ENCODE peak calls at places on chromosomes 11 and 22, in ten cellular contexts. One of them, this sample, is unnamed.

GRCh38 chr22:27420817-27421361 is 380.7 kb downstream of the MN1 start:
- DNase-seq in GM06990: no peak
- DNase-seq in GDM1: no peak
- DNase-seq in stimulated activated CD4-positive, alpha-beta T cell treated with anti-CD3 and anti-CD28 coated beads, Interleukin-2, amount 100 ng/mL, for 48 hours: no peak
- DNase-seq in AG04450: peak
- DNase-seq in stimulated activated CD8-positive, alpha-beta memory T cell treated with anti-CD3 and anti-CD28 coated beads, Interleukin-15, amount 100 ng/mL, for 48 hours: no peak
- DNase-seq in LoVo: peak
- DNase-seq in activated T-cell treated with anti-CD3 and anti-CD28 coated beads, Interleukin-2, amount 50 U/mL, for 24 hours: no peak
- DNase-seq in T-helper 1 cell: no peak
- DNase-seq in stimulated activated naive CD8-positive, alpha-beta T cell treated with anti-CD3 and anti-CD28 coated beads, Interleukin-15, Interleukin-2, amounts not matched to agents 100 U/mL and 50 U/mL, for 24 hours: no peak
- DNase-seq in this sample: no peak

GRCh38 chr22:17118342-17118741 is 2.8 kb downstream of the TMEM121B start:
- DNase-seq in GM06990: no peak
- DNase-seq in GDM1: no peak
- DNase-seq in stimulated activated CD4-positive, alpha-beta T cell treated with anti-CD3 and anti-CD28 coated beads, Interleukin-2, amount 100 ng/mL, for 48 hours: no peak
- DNase-seq in AG04450: no peak
- DNase-seq in stimulated activated CD8-positive, alpha-beta memory T cell treated with anti-CD3 and anti-CD28 coated beads, Interleukin-15, amount 100 ng/mL, for 48 hours: no peak
- DNase-seq in LoVo: no peak
- DNase-seq in activated T-cell treated with anti-CD3 and anti-CD28 coated beads, Interleukin-2, amount 50 U/mL, for 24 hours: no peak
- DNase-seq in T-helper 1 cell: no peak
- DNase-seq in stimulated activated naive CD8-positive, alpha-beta T cell treated with anti-CD3 and anti-CD28 coated beads, Interleukin-15, Interleukin-2, amounts not matched to agents 100 U/mL and 50 U/mL, for 24 hours: no peak
- DNase-seq in this sample: no peak

GRCh38 chr22:47401976-47402770 is 639.7 kb downstream of the TBC1D22A start:
- DNase-seq in GM06990: no peak
- DNase-seq in GDM1: no peak
- DNase-seq in stimulated activated CD4-positive, alpha-beta T cell treated with anti-CD3 and anti-CD28 coated beads, Interleukin-2, amount 100 ng/mL, for 48 hours: no peak
- DNase-seq in AG04450: no peak
- DNase-seq in stimulated activated CD8-positive, alpha-beta memory T cell treated with anti-CD3 and anti-CD28 coated beads, Interleukin-15, amount 100 ng/mL, for 48 hours: no peak
- DNase-seq in LoVo: no peak
- DNase-seq in activated T-cell treated with anti-CD3 and anti-CD28 coated beads, Interleukin-2, amount 50 U/mL, for 24 hours: no peak
- DNase-seq in T-helper 1 cell: no peak
- DNase-seq in stimulated activated naive CD8-positive, alpha-beta T cell treated with anti-CD3 and anti-CD28 coated beads, Interleukin-15, Interleukin-2, amounts not matched to agents 100 U/mL and 50 U/mL, for 24 hours: no peak
- DNase-seq in this sample: no peak

GRCh38 chr11:12291313-12291712 is 86.1 kb upstream of the PARVA start:
- DNase-seq in GM06990: no peak
- DNase-seq in GDM1: no peak
- DNase-seq in stimulated activated CD4-positive, alpha-beta T cell treated with anti-CD3 and anti-CD28 coated beads, Interleukin-2, amount 100 ng/mL, for 48 hours: no peak
- DNase-seq in AG04450: no peak
- DNase-seq in stimulated activated CD8-positive, alpha-beta memory T cell treated with anti-CD3 and anti-CD28 coated beads, Interleukin-15, amount 100 ng/mL, for 48 hours: no peak
- DNase-seq in LoVo: no peak
- DNase-seq in activated T-cell treated with anti-CD3 and anti-CD28 coated beads, Interleukin-2, amount 50 U/mL, for 24 hours: no peak
- DNase-seq in T-helper 1 cell: no peak
- DNase-seq in stimulated activated naive CD8-positive, alpha-beta T cell treated with anti-CD3 and anti-CD28 coated beads, Interleukin-15, Interleukin-2, amounts not matched to agents 100 U/mL and 50 U/mL, for 24 hours: no peak
- DNase-seq in this sample: no peak

GRCh38 chr22:45942344-45942743 is 34.6 kb downstream of the WNT7B start:
- DNase-seq in GM06990: no peak
- DNase-seq in GDM1: no peak
- DNase-seq in stimulated activated CD4-positive, alpha-beta T cell treated with anti-CD3 and anti-CD28 coated beads, Interleukin-2, amount 100 ng/mL, for 48 hours: no peak
- DNase-seq in AG04450: no peak
- DNase-seq in stimulated activated CD8-positive, alpha-beta memory T cell treated with anti-CD3 and anti-CD28 coated beads, Interleukin-15, amount 100 ng/mL, for 48 hours: no peak
- DNase-seq in LoVo: no peak
- DNase-seq in activated T-cell treated with anti-CD3 and anti-CD28 coated beads, Interleukin-2, amount 50 U/mL, for 24 hours: no peak
- DNase-seq in T-helper 1 cell: no peak
- DNase-seq in stimulated activated naive CD8-positive, alpha-beta T cell treated with anti-CD3 and anti-CD28 coated beads, Interleukin-15, Interleukin-2, amounts not matched to agents 100 U/mL and 50 U/mL, for 24 hours: no peak
- DNase-seq in this sample: no peak

GRCh38 chr11:57397394-57397990 is 7.0 kb upstream of the PRG2 start:
- DNase-seq in GM06990: no peak
- DNase-seq in GDM1: no peak
- DNase-seq in stimulated activated CD4-positive, alpha-beta T cell treated with anti-CD3 and anti-CD28 coated beads, Interleukin-2, amount 100 ng/mL, for 48 hours: no peak
- DNase-seq in AG04450: no peak
- DNase-seq in stimulated activated CD8-positive, alpha-beta memory T cell treated with anti-CD3 and anti-CD28 coated beads, Interleukin-15, amount 100 ng/mL, for 48 hours: no peak
- DNase-seq in LoVo: no peak
- DNase-seq in activated T-cell treated with anti-CD3 and anti-CD28 coated beads, Interleukin-2, amount 50 U/mL, for 24 hours: no peak
- DNase-seq in T-helper 1 cell: no peak
- DNase-seq in stimulated activated naive CD8-positive, alpha-beta T cell treated with anti-CD3 and anti-CD28 coated beads, Interleukin-15, Interleukin-2, amounts not matched to agents 100 U/mL and 50 U/mL, for 24 hours: no peak
- DNase-seq in this sample: no peak

GRCh38 chr11:47724041-47724729 is 9.0 kb upstream of the AGBL2 start:
- DNase-seq in GM06990: no peak
- DNase-seq in GDM1: no peak
- DNase-seq in stimulated activated CD4-positive, alpha-beta T cell treated with anti-CD3 and anti-CD28 coated beads, Interleukin-2, amount 100 ng/mL, for 48 hours: no peak
- DNase-seq in AG04450: peak
- DNase-seq in stimulated activated CD8-positive, alpha-beta memory T cell treated with anti-CD3 and anti-CD28 coated beads, Interleukin-15, amount 100 ng/mL, for 48 hours: no peak
- DNase-seq in LoVo: no peak
- DNase-seq in activated T-cell treated with anti-CD3 and anti-CD28 coated beads, Interleukin-2, amount 50 U/mL, for 24 hours: no peak
- DNase-seq in T-helper 1 cell: no peak
- DNase-seq in stimulated activated naive CD8-positive, alpha-beta T cell treated with anti-CD3 and anti-CD28 coated beads, Interleukin-15, Interleukin-2, amounts not matched to agents 100 U/mL and 50 U/mL, for 24 hours: no peak
- DNase-seq in this sample: no peak

GRCh38 chr11:122235615-122236014 is 119.6 kb upstream of the BLID start:
- DNase-seq in GM06990: no peak
- DNase-seq in GDM1: no peak
- DNase-seq in stimulated activated CD4-positive, alpha-beta T cell treated with anti-CD3 and anti-CD28 coated beads, Interleukin-2, amount 100 ng/mL, for 48 hours: no peak
- DNase-seq in AG04450: peak
- DNase-seq in stimulated activated CD8-positive, alpha-beta memory T cell treated with anti-CD3 and anti-CD28 coated beads, Interleukin-15, amount 100 ng/mL, for 48 hours: no peak
- DNase-seq in LoVo: no peak
- DNase-seq in activated T-cell treated with anti-CD3 and anti-CD28 coated beads, Interleukin-2, amount 50 U/mL, for 24 hours: no peak
- DNase-seq in T-helper 1 cell: no peak
- DNase-seq in stimulated activated naive CD8-positive, alpha-beta T cell treated with anti-CD3 and anti-CD28 coated beads, Interleukin-15, Interleukin-2, amounts not matched to agents 100 U/mL and 50 U/mL, for 24 hours: no peak
- DNase-seq in this sample: no peak

GRCh38 chr22:47167056-47167455 is 404.6 kb downstream of the TBC1D22A start:
- DNase-seq in GM06990: no peak
- DNase-seq in GDM1: no peak
- DNase-seq in stimulated activated CD4-positive, alpha-beta T cell treated with anti-CD3 and anti-CD28 coated beads, Interleukin-2, amount 100 ng/mL, for 48 hours: no peak
- DNase-seq in AG04450: no peak
- DNase-seq in stimulated activated CD8-positive, alpha-beta memory T cell treated with anti-CD3 and anti-CD28 coated beads, Interleukin-15, amount 100 ng/mL, for 48 hours: no peak
- DNase-seq in LoVo: no peak
- DNase-seq in activated T-cell treated with anti-CD3 and anti-CD28 coated beads, Interleukin-2, amount 50 U/mL, for 24 hours: no peak
- DNase-seq in T-helper 1 cell: no peak
- DNase-seq in stimulated activated naive CD8-positive, alpha-beta T cell treated with anti-CD3 and anti-CD28 coated beads, Interleukin-15, Interleukin-2, amounts not matched to agents 100 U/mL and 50 U/mL, for 24 hours: no peak
- DNase-seq in this sample: no peak

GRCh38 chr11:4123218-4123617 is 28.6 kb downstream of the RRM1 start:
- DNase-seq in GM06990: no peak
- DNase-seq in GDM1: no peak
- DNase-seq in stimulated activated CD4-positive, alpha-beta T cell treated with anti-CD3 and anti-CD28 coated beads, Interleukin-2, amount 100 ng/mL, for 48 hours: no peak
- DNase-seq in AG04450: no peak
- DNase-seq in stimulated activated CD8-positive, alpha-beta memory T cell treated with anti-CD3 and anti-CD28 coated beads, Interleukin-15, amount 100 ng/mL, for 48 hours: no peak
- DNase-seq in LoVo: no peak
- DNase-seq in activated T-cell treated with anti-CD3 and anti-CD28 coated beads, Interleukin-2, amount 50 U/mL, for 24 hours: no peak
- DNase-seq in T-helper 1 cell: no peak
- DNase-seq in stimulated activated naive CD8-positive, alpha-beta T cell treated with anti-CD3 and anti-CD28 coated beads, Interleukin-15, Interleukin-2, amounts not matched to agents 100 U/mL and 50 U/mL, for 24 hours: no peak
- DNase-seq in this sample: no peak

GRCh38 chr11:40306938-40307548 is 1152.4 kb downstream of the LRRC4C start:
- DNase-seq in GM06990: no peak
- DNase-seq in GDM1: no peak
- DNase-seq in stimulated activated CD4-positive, alpha-beta T cell treated with anti-CD3 and anti-CD28 coated beads, Interleukin-2, amount 100 ng/mL, for 48 hours: no peak
- DNase-seq in AG04450: no peak
- DNase-seq in stimulated activated CD8-positive, alpha-beta memory T cell treated with anti-CD3 and anti-CD28 coated beads, Interleukin-15, amount 100 ng/mL, for 48 hours: no peak
- DNase-seq in LoVo: peak
- DNase-seq in activated T-cell treated with anti-CD3 and anti-CD28 coated beads, Interleukin-2, amount 50 U/mL, for 24 hours: no peak
- DNase-seq in T-helper 1 cell: no peak
- DNase-seq in stimulated activated naive CD8-positive, alpha-beta T cell treated with anti-CD3 and anti-CD28 coated beads, Interleukin-15, Interleukin-2, amounts not matched to agents 100 U/mL and 50 U/mL, for 24 hours: no peak
- DNase-seq in this sample: peak

GRCh38 chr11:15038963-15039362 is 34.4 kb upstream of the CALCB start:
- DNase-seq in GM06990: no peak
- DNase-seq in GDM1: no peak
- DNase-seq in stimulated activated CD4-positive, alpha-beta T cell treated with anti-CD3 and anti-CD28 coated beads, Interleukin-2, amount 100 ng/mL, for 48 hours: no peak
- DNase-seq in AG04450: no peak
- DNase-seq in stimulated activated CD8-positive, alpha-beta memory T cell treated with anti-CD3 and anti-CD28 coated beads, Interleukin-15, amount 100 ng/mL, for 48 hours: no peak
- DNase-seq in LoVo: peak
- DNase-seq in activated T-cell treated with anti-CD3 and anti-CD28 coated beads, Interleukin-2, amount 50 U/mL, for 24 hours: no peak
- DNase-seq in T-helper 1 cell: no peak
- DNase-seq in stimulated activated naive CD8-positive, alpha-beta T cell treated with anti-CD3 and anti-CD28 coated beads, Interleukin-15, Interleukin-2, amounts not matched to agents 100 U/mL and 50 U/mL, for 24 hours: no peak
- DNase-seq in this sample: no peak

GRCh38 chr22:46346680-46347405 is 11.3 kb downstream of the TRMU start:
- DNase-seq in GM06990: no peak
- DNase-seq in GDM1: no peak
- DNase-seq in stimulated activated CD4-positive, alpha-beta T cell treated with anti-CD3 and anti-CD28 coated beads, Interleukin-2, amount 100 ng/mL, for 48 hours: no peak
- DNase-seq in AG04450: no peak
- DNase-seq in stimulated activated CD8-positive, alpha-beta memory T cell treated with anti-CD3 and anti-CD28 coated beads, Interleukin-15, amount 100 ng/mL, for 48 hours: no peak
- DNase-seq in LoVo: no peak
- DNase-seq in activated T-cell treated with anti-CD3 and anti-CD28 coated beads, Interleukin-2, amount 50 U/mL, for 24 hours: no peak
- DNase-seq in T-helper 1 cell: no peak
- DNase-seq in stimulated activated naive CD8-positive, alpha-beta T cell treated with anti-CD3 and anti-CD28 coated beads, Interleukin-15, Interleukin-2, amounts not matched to agents 100 U/mL and 50 U/mL, for 24 hours: no peak
- DNase-seq in this sample: no peak

GRCh38 chr11:35185696-35186095 is 46.7 kb downstream of the CD44 start:
- DNase-seq in GM06990: no peak
- DNase-seq in GDM1: no peak
- DNase-seq in stimulated activated CD4-positive, alpha-beta T cell treated with anti-CD3 and anti-CD28 coated beads, Interleukin-2, amount 100 ng/mL, for 48 hours: no peak
- DNase-seq in AG04450: no peak
- DNase-seq in stimulated activated CD8-positive, alpha-beta memory T cell treated with anti-CD3 and anti-CD28 coated beads, Interleukin-15, amount 100 ng/mL, for 48 hours: no peak
- DNase-seq in LoVo: no peak
- DNase-seq in activated T-cell treated with anti-CD3 and anti-CD28 coated beads, Interleukin-2, amount 50 U/mL, for 24 hours: no peak
- DNase-seq in T-helper 1 cell: no peak
- DNase-seq in stimulated activated naive CD8-positive, alpha-beta T cell treated with anti-CD3 and anti-CD28 coated beads, Interleukin-15, Interleukin-2, amounts not matched to agents 100 U/mL and 50 U/mL, for 24 hours: no peak
- DNase-seq in this sample: peak

GRCh38 chr11:64810891-64811272 is 531 bp upstream of the MEN1 start:
- DNase-seq in GM06990: no peak
- DNase-seq in GDM1: no peak
- DNase-seq in stimulated activated CD4-positive, alpha-beta T cell treated with anti-CD3 and anti-CD28 coated beads, Interleukin-2, amount 100 ng/mL, for 48 hours: peak
- DNase-seq in AG04450: no peak
- DNase-seq in stimulated activated CD8-positive, alpha-beta memory T cell treated with anti-CD3 and anti-CD28 coated beads, Interleukin-15, amount 100 ng/mL, for 48 hours: no peak
- DNase-seq in LoVo: no peak
- DNase-seq in activated T-cell treated with anti-CD3 and anti-CD28 coated beads, Interleukin-2, amount 50 U/mL, for 24 hours: no peak
- DNase-seq in T-helper 1 cell: peak
- DNase-seq in stimulated activated naive CD8-positive, alpha-beta T cell treated with anti-CD3 and anti-CD28 coated beads, Interleukin-15, Interleukin-2, amounts not matched to agents 100 U/mL and 50 U/mL, for 24 hours: no peak
- DNase-seq in this sample: no peak

GRCh38 chr22:45188779-45189178 is 25.1 kb downstream of the NUP50 start:
- DNase-seq in GM06990: no peak
- DNase-seq in GDM1: no peak
- DNase-seq in stimulated activated CD4-positive, alpha-beta T cell treated with anti-CD3 and anti-CD28 coated beads, Interleukin-2, amount 100 ng/mL, for 48 hours: no peak
- DNase-seq in AG04450: no peak
- DNase-seq in stimulated activated CD8-positive, alpha-beta memory T cell treated with anti-CD3 and anti-CD28 coated beads, Interleukin-15, amount 100 ng/mL, for 48 hours: no peak
- DNase-seq in LoVo: no peak
- DNase-seq in activated T-cell treated with anti-CD3 and anti-CD28 coated beads, Interleukin-2, amount 50 U/mL, for 24 hours: no peak
- DNase-seq in T-helper 1 cell: no peak
- DNase-seq in stimulated activated naive CD8-positive, alpha-beta T cell treated with anti-CD3 and anti-CD28 coated beads, Interleukin-15, Interleukin-2, amounts not matched to agents 100 U/mL and 50 U/mL, for 24 hours: no peak
- DNase-seq in this sample: no peak

GRCh38 chr11:68010058-68011041 is at the start of gene ALDH3B1:
- DNase-seq in GM06990: no peak
- DNase-seq in GDM1: peak
- DNase-seq in stimulated activated CD4-positive, alpha-beta T cell treated with anti-CD3 and anti-CD28 coated beads, Interleukin-2, amount 100 ng/mL, for 48 hours: no peak
- DNase-seq in AG04450: no peak
- DNase-seq in stimulated activated CD8-positive, alpha-beta memory T cell treated with anti-CD3 and anti-CD28 coated beads, Interleukin-15, amount 100 ng/mL, for 48 hours: no peak
- DNase-seq in LoVo: peak
- DNase-seq in activated T-cell treated with anti-CD3 and anti-CD28 coated beads, Interleukin-2, amount 50 U/mL, for 24 hours: no peak
- DNase-seq in T-helper 1 cell: no peak
- DNase-seq in stimulated activated naive CD8-positive, alpha-beta T cell treated with anti-CD3 and anti-CD28 coated beads, Interleukin-15, Interleukin-2, amounts not matched to agents 100 U/mL and 50 U/mL, for 24 hours: no peak
- DNase-seq in this sample: no peak

GRCh38 chr22:20444325-20444724 is 6.7 kb upstream of the SCARF2 start:
- DNase-seq in GM06990: no peak
- DNase-seq in GDM1: no peak
- DNase-seq in stimulated activated CD4-positive, alpha-beta T cell treated with anti-CD3 and anti-CD28 coated beads, Interleukin-2, amount 100 ng/mL, for 48 hours: no peak
- DNase-seq in AG04450: no peak
- DNase-seq in stimulated activated CD8-positive, alpha-beta memory T cell treated with anti-CD3 and anti-CD28 coated beads, Interleukin-15, amount 100 ng/mL, for 48 hours: no peak
- DNase-seq in LoVo: no peak
- DNase-seq in activated T-cell treated with anti-CD3 and anti-CD28 coated beads, Interleukin-2, amount 50 U/mL, for 24 hours: no peak
- DNase-seq in T-helper 1 cell: no peak
- DNase-seq in stimulated activated naive CD8-positive, alpha-beta T cell treated with anti-CD3 and anti-CD28 coated beads, Interleukin-15, Interleukin-2, amounts not matched to agents 100 U/mL and 50 U/mL, for 24 hours: no peak
- DNase-seq in this sample: no peak

GRCh38 chr11:121671276-121672168 is 218.8 kb upstream of the SORL1-AS1 start:
- DNase-seq in GM06990: no peak
- DNase-seq in GDM1: no peak
- DNase-seq in stimulated activated CD4-positive, alpha-beta T cell treated with anti-CD3 and anti-CD28 coated beads, Interleukin-2, amount 100 ng/mL, for 48 hours: no peak
- DNase-seq in AG04450: no peak
- DNase-seq in stimulated activated CD8-positive, alpha-beta memory T cell treated with anti-CD3 and anti-CD28 coated beads, Interleukin-15, amount 100 ng/mL, for 48 hours: no peak
- DNase-seq in LoVo: no peak
- DNase-seq in activated T-cell treated with anti-CD3 and anti-CD28 coated beads, Interleukin-2, amount 50 U/mL, for 24 hours: no peak
- DNase-seq in T-helper 1 cell: no peak
- DNase-seq in stimulated activated naive CD8-positive, alpha-beta T cell treated with anti-CD3 and anti-CD28 coated beads, Interleukin-15, Interleukin-2, amounts not matched to agents 100 U/mL and 50 U/mL, for 24 hours: no peak
- DNase-seq in this sample: no peak

GRCh38 chr11:1043563-1044096 is 7.1 kb upstream of the MUC6 start:
- DNase-seq in GM06990: no peak
- DNase-seq in GDM1: no peak
- DNase-seq in stimulated activated CD4-positive, alpha-beta T cell treated with anti-CD3 and anti-CD28 coated beads, Interleukin-2, amount 100 ng/mL, for 48 hours: no peak
- DNase-seq in AG04450: no peak
- DNase-seq in stimulated activated CD8-positive, alpha-beta memory T cell treated with anti-CD3 and anti-CD28 coated beads, Interleukin-15, amount 100 ng/mL, for 48 hours: no peak
- DNase-seq in LoVo: no peak
- DNase-seq in activated T-cell treated with anti-CD3 and anti-CD28 coated beads, Interleukin-2, amount 50 U/mL, for 24 hours: no peak
- DNase-seq in T-helper 1 cell: no peak
- DNase-seq in stimulated activated naive CD8-positive, alpha-beta T cell treated with anti-CD3 and anti-CD28 coated beads, Interleukin-15, Interleukin-2, amounts not matched to agents 100 U/mL and 50 U/mL, for 24 hours: no peak
- DNase-seq in this sample: no peak

GRCh38 chr22:27534720-27535125 is 266.8 kb downstream of the MN1 start:
- DNase-seq in GM06990: no peak
- DNase-seq in GDM1: no peak
- DNase-seq in stimulated activated CD4-positive, alpha-beta T cell treated with anti-CD3 and anti-CD28 coated beads, Interleukin-2, amount 100 ng/mL, for 48 hours: no peak
- DNase-seq in AG04450: peak
- DNase-seq in stimulated activated CD8-positive, alpha-beta memory T cell treated with anti-CD3 and anti-CD28 coated beads, Interleukin-15, amount 100 ng/mL, for 48 hours: no peak
- DNase-seq in LoVo: no peak
- DNase-seq in activated T-cell treated with anti-CD3 and anti-CD28 coated beads, Interleukin-2, amount 50 U/mL, for 24 hours: no peak
- DNase-seq in T-helper 1 cell: no peak
- DNase-seq in stimulated activated naive CD8-positive, alpha-beta T cell treated with anti-CD3 and anti-CD28 coated beads, Interleukin-15, Interleukin-2, amounts not matched to agents 100 U/mL and 50 U/mL, for 24 hours: no peak
- DNase-seq in this sample: no peak

GRCh38 chr22:46572911-46573780 is 35.7 kb upstream of the CELSR1 start:
- DNase-seq in GM06990: no peak
- DNase-seq in GDM1: no peak
- DNase-seq in stimulated activated CD4-positive, alpha-beta T cell treated with anti-CD3 and anti-CD28 coated beads, Interleukin-2, amount 100 ng/mL, for 48 hours: no peak
- DNase-seq in AG04450: no peak
- DNase-seq in stimulated activated CD8-positive, alpha-beta memory T cell treated with anti-CD3 and anti-CD28 coated beads, Interleukin-15, amount 100 ng/mL, for 48 hours: no peak
- DNase-seq in LoVo: no peak
- DNase-seq in activated T-cell treated with anti-CD3 and anti-CD28 coated beads, Interleukin-2, amount 50 U/mL, for 24 hours: no peak
- DNase-seq in T-helper 1 cell: no peak
- DNase-seq in stimulated activated naive CD8-positive, alpha-beta T cell treated with anti-CD3 and anti-CD28 coated beads, Interleukin-15, Interleukin-2, amounts not matched to agents 100 U/mL and 50 U/mL, for 24 hours: no peak
- DNase-seq in this sample: no peak

GRCh38 chr22:24583221-24583971 is 9.5 kb downstream of the LRRC75B start:
- DNase-seq in GM06990: no peak
- DNase-seq in GDM1: no peak
- DNase-seq in stimulated activated CD4-positive, alpha-beta T cell treated with anti-CD3 and anti-CD28 coated beads, Interleukin-2, amount 100 ng/mL, for 48 hours: no peak
- DNase-seq in AG04450: no peak
- DNase-seq in stimulated activated CD8-positive, alpha-beta memory T cell treated with anti-CD3 and anti-CD28 coated beads, Interleukin-15, amount 100 ng/mL, for 48 hours: no peak
- DNase-seq in LoVo: peak
- DNase-seq in activated T-cell treated with anti-CD3 and anti-CD28 coated beads, Interleukin-2, amount 50 U/mL, for 24 hours: no peak
- DNase-seq in T-helper 1 cell: no peak
- DNase-seq in stimulated activated naive CD8-positive, alpha-beta T cell treated with anti-CD3 and anti-CD28 coated beads, Interleukin-15, Interleukin-2, amounts not matched to agents 100 U/mL and 50 U/mL, for 24 hours: no peak
- DNase-seq in this sample: no peak

GRCh38 chr22:41812805-41813545 is 12.5 kb downstream of the CCDC134 start:
- DNase-seq in GM06990: no peak
- DNase-seq in GDM1: no peak
- DNase-seq in stimulated activated CD4-positive, alpha-beta T cell treated with anti-CD3 and anti-CD28 coated beads, Interleukin-2, amount 100 ng/mL, for 48 hours: no peak
- DNase-seq in AG04450: no peak
- DNase-seq in stimulated activated CD8-positive, alpha-beta memory T cell treated with anti-CD3 and anti-CD28 coated beads, Interleukin-15, amount 100 ng/mL, for 48 hours: no peak
- DNase-seq in LoVo: no peak
- DNase-seq in activated T-cell treated with anti-CD3 and anti-CD28 coated beads, Interleukin-2, amount 50 U/mL, for 24 hours: no peak
- DNase-seq in T-helper 1 cell: no peak
- DNase-seq in stimulated activated naive CD8-positive, alpha-beta T cell treated with anti-CD3 and anti-CD28 coated beads, Interleukin-15, Interleukin-2, amounts not matched to agents 100 U/mL and 50 U/mL, for 24 hours: no peak
- DNase-seq in this sample: no peak

This sample was measured in neuronal stem cell.